ENCODE peak calls at places on chromosomes 4 and X, in four cellular contexts. H is mesothelial cell of epicardium, B is esophagus muscularis mucosa, S is T-helper 9 cell. O is an unnamed sample.

GRCh38 chrX:39242187-39242586 is 440.9 kb downstream of the MID1IP1 start:
- DNase-seq in H (no peak), B (no peak), S (no peak), O (no peak)

GRCh38 chrX:85084770-85085393 is 81.2 kb downstream of the APOOL start:
- DNase-seq in H (no peak), B (no peak), S (no peak), O (no peak)

GRCh38 chr4:135371137-135371536 is 1169.5 kb upstream of the PABPC4L start:
- DNase-seq in H (no peak), B (no peak), S (no peak), O (no peak)

GRCh38 chrX:100687128-100687527 is 43.1 kb downstream of the SRPX2 start:
- DNase-seq in H (no peak), B (no peak), S (no peak), O (no peak)

GRCh38 chr4:2860391-2861348 is 17.0 kb downstream of the ADD1 start:
- DNase-seq in H (no peak), B (no peak), S (no peak), O (no peak)

GRCh38 chr4:73947239-73947985 is 34.4 kb downstream of the PF4 start:
- DNase-seq in H (no peak), B (no peak), S (no peak), O (no peak)

GRCh38 chrX:1491851-1492349 is 39.2 kb upstream of the ASMTL start:
- DNase-seq in H (no peak), B (no peak), S (no peak), O (no peak)

GRCh38 chr4:128974203-128974602 is 119.1 kb downstream of the SCLT1 start:
- DNase-seq in H (no peak), B (no peak), S (no peak), O (no peak)

GRCh38 chr4:173167793-173168395 is 717 bp upstream of the GALNT7 start:
- DNase-seq in H (no peak), B (no peak), S (no peak), O (peak; percentile 82)

GRCh38 chrX:47189906-47190305 is 3.7 kb upstream of the UBA1 start:
- DNase-seq in H (no peak), B (no peak), S (no peak), O (no peak)

O was measured in suprapubic skin.